ENCODE peak calls at places on chromosome 6, in nine cellular contexts. Q is HCT116; L is astrocyte of the spinal cord; E is activated CD8-positive, alpha-beta T cell treated with anti-CD3 and anti-CD28 coated beads for 36 hours; A is HFFc6; T is HuH-7.5; H is smooth muscle cell of the brain vasculature; S is stimulated activated CD4-positive, alpha-beta T cell treated with anti-CD3 and anti-CD28 coated beads, TNF-alpha, amount 100 ng/mL, for 4 hours; B is fibroblast of the aortic adventitia. V is an unnamed sample.

GRCh38 chr6:151209071-151209831 is 30.5 kb upstream of the AKAP12 start:
- DNase-seq in Q (peak), L (peak), E (no peak), A (peak), T (peak), H (no peak), S (no peak), B (peak), V (peak)

GRCh38 chr6:155850408-155850841 is 394.8 kb upstream of the NOX3 start:
- DNase-seq in Q (peak), L (peak), E (no peak), A (peak), T (no peak), H (no peak), S (no peak), B (peak), V (no peak)

GRCh38 chr6:109055771-109056235 is 38.8 kb downstream of the SESN1 start:
- DNase-seq in Q (no peak), L (peak), E (no peak), A (peak), T (no peak), H (no peak), S (no peak), B (peak), V (no peak)

GRCh38 chr6:92586236-92586977 is 833.0 kb downstream of the EPHA7 start:
- DNase-seq in Q (no peak), L (no peak), E (no peak), A (no peak), T (no peak), H (no peak), S (no peak), B (no peak), V (no peak)

GRCh38 chr6:133778414-133778813 is 110.5 kb upstream of the TCF21 start:
- DNase-seq in Q (no peak), L (peak), E (no peak), A (peak), T (no peak), H (no peak), S (no peak), B (peak), V (peak)

GRCh38 chr6:4732691-4733315 is 43.4 kb upstream of the CDYL start:
- DNase-seq in Q (peak), L (peak), E (no peak), A (peak), T (no peak), H (peak), S (no peak), B (peak), V (peak)

GRCh38 chr6:36824262-36824661 is 15.0 kb downstream of the CPNE5 start:
- DNase-seq in Q (no peak), L (no peak), E (no peak), A (no peak), T (no peak), H (no peak), S (no peak), B (no peak), V (no peak)

GRCh38 chr6:50851269-50851847 is 32.7 kb downstream of the TFAP2B start:
- DNase-seq in Q (no peak), L (no peak), E (no peak), A (no peak), T (no peak), H (no peak), S (no peak), B (no peak), V (no peak)

GRCh38 chr6:52423971-52424381 is 3.8 kb downstream of the EFHC1 start:
- DNase-seq in Q (no peak), L (peak), E (no peak), A (peak), T (no peak), H (no peak), S (no peak), B (peak), V (peak)

GRCh38 chr6:4776493-4776966 is 326 bp downstream of the CDYL start:
- DNase-seq in Q (no peak), L (peak), E (peak), A (no peak), T (peak), H (no peak), S (no peak), B (no peak), V (no peak)

GRCh38 chr6:52317841-52318581 is 33.5 kb upstream of the MCM3 start:
- DNase-seq in Q (no peak), L (peak), E (no peak), A (peak), T (no peak), H (no peak), S (no peak), B (peak), V (peak)

GRCh38 chr6:81696505-81696904 is 56.0 kb downstream of the TENT5A start:
- DNase-seq in Q (no peak), L (peak), E (peak), A (no peak), T (no peak), H (no peak), S (no peak), B (no peak), V (no peak)

GRCh38 chr6:24448828-24449525 is 40.4 kb downstream of the GPLD1 start:
- DNase-seq in Q (no peak), L (no peak), E (no peak), A (no peak), T (no peak), H (no peak), S (no peak), B (no peak), V (no peak)

GRCh38 chr6:97850458-97851218 is 567.6 kb upstream of the MMS22L start:
- DNase-seq in Q (no peak), L (peak), E (no peak), A (no peak), T (no peak), H (no peak), S (no peak), B (peak), V (peak)

GRCh38 chr6:158610319-158610968 is 34.1 kb downstream of the DYNLT1 start:
- DNase-seq in Q (no peak), L (no peak), E (no peak), A (no peak), T (no peak), H (no peak), S (no peak), B (no peak), V (no peak)

GRCh38 chr6:150145427-150145826 is 2.6 kb downstream of the PPP1R14C start:
- DNase-seq in Q (no peak), L (no peak), E (no peak), A (no peak), T (no peak), H (no peak), S (no peak), B (no peak), V (no peak)

GRCh38 chr6:36633915-36634314 is 39.8 kb downstream of the SRSF3 start:
- DNase-seq in Q (no peak), L (peak), E (no peak), A (peak), T (no peak), H (peak), S (no peak), B (peak), V (no peak)

GRCh38 chr6:118580585-118581419 is 32.7 kb downstream of the PLN start:
- DNase-seq in Q (peak), L (peak), E (no peak), A (peak), T (peak), H (peak), S (no peak), B (peak), V (peak)

GRCh38 chr6:100851819-100852218 is 29.3 kb downstream of the ASCC3 start:
- DNase-seq in Q (no peak), L (no peak), E (no peak), A (no peak), T (no peak), H (no peak), S (no peak), B (no peak), V (no peak)

GRCh38 chr6:12557760-12558159 is 158.8 kb upstream of the PHACTR1 start:
- DNase-seq in Q (no peak), L (no peak), E (no peak), A (peak), T (no peak), H (no peak), S (no peak), B (peak), V (no peak)

GRCh38 chr6:75503291-75503690 is 9.7 kb upstream of the FILIP1 start:
- DNase-seq in Q (no peak), L (peak), E (no peak), A (no peak), T (no peak), H (no peak), S (no peak), B (no peak), V (no peak)

GRCh38 chr6:79872986-79873385 is 74.4 kb downstream of the ELOVL4 start:
- DNase-seq in Q (no peak), L (peak), E (no peak), A (peak), T (no peak), H (no peak), S (no peak), B (peak), V (peak)

GRCh38 chr6:3427740-3428085 is 29.1 kb downstream of the SLC22A23 start:
- DNase-seq in Q (no peak), L (no peak), E (no peak), A (no peak), T (no peak), H (no peak), S (no peak), B (peak), V (no peak)

GRCh38 chr6:10210052-10210451 is 204.8 kb downstream of the TFAP2A start:
- DNase-seq in Q (no peak), L (no peak), E (no peak), A (peak), T (no peak), H (no peak), S (no peak), B (no peak), V (peak)

GRCh38 chr6:111759836-111760785 is 113.1 kb downstream of the FYN start:
- DNase-seq in Q (no peak), L (peak), E (peak), A (no peak), T (no peak), H (no peak), S (no peak), B (peak), V (no peak)

GRCh38 chr6:148340586-148341297 is 1.9 kb upstream of the SASH1 start:
- DNase-seq in Q (no peak), L (no peak), E (no peak), A (no peak), T (no peak), H (no peak), S (no peak), B (no peak), V (no peak)

GRCh38 chr6:143634486-143634885 is 43.3 kb upstream of the PHACTR2 start:
- DNase-seq in Q (no peak), L (no peak), E (no peak), A (peak), T (no peak), H (no peak), S (no peak), B (no peak), V (peak)

GRCh38 chr6:139983555-139984276 is 609.3 kb upstream of the CITED2 start:
- DNase-seq in Q (no peak), L (peak), E (no peak), A (peak), T (no peak), H (no peak), S (no peak), B (peak), V (no peak)

GRCh38 chr6:53441035-53441493 is 92.3 kb upstream of the ELOVL5 start:
- DNase-seq in Q (no peak), L (no peak), E (no peak), A (no peak), T (no peak), H (no peak), S (no peak), B (peak), V (no peak)

V was measured in RWPE1.